ENCODE peak calls at places on chromosomes 6 and 20, in ten cellular contexts. N is cardiac muscle cell, W is heart right ventricle, K is GM12865, O is gastrocnemius medialis, M is spleen, V is choroid plexus epithelial cell, G is WTC11, E is transverse colon, C is GM06990. I is an unnamed sample.

GRCh38 chr6:113664909-113665308 is 192.2 kb upstream of the MARCKS start:
- DNase-seq in N (no peak), W (no peak), K (no peak), O (no peak), M (no peak), V (no peak), G (no peak), E (no peak), C (no peak), I (no peak)

GRCh38 chr6:106084106-106084963 is 1.8 kb upstream of the PRDM1 start:
- DNase-seq in N (peak; percentile 70), W (no peak), K (peak; percentile 91), O (peak; percentile 30), M (no peak), V (peak; percentile 88), G (peak; percentile 74), E (peak; percentile 52), C (peak; percentile 52), I (peak; percentile 29)

GRCh38 chr6:54990001-54990400 is 143.4 kb downstream of the FAM83B start:
- DNase-seq in N (no peak), W (no peak), K (no peak), O (no peak), M (no peak), V (no peak), G (no peak), E (no peak), C (no peak), I (no peak)

GRCh38 chr6:155351273-155352129 is 37.2 kb upstream of the TFB1M start:
- DNase-seq in N (no peak), W (no peak), K (peak; percentile 94), O (no peak), M (no peak), V (no peak), G (no peak), E (no peak), C (peak; percentile 84), I (no peak)

GRCh38 chr20:34037767-34038166 is 44.1 kb downstream of the RALY start:
- DNase-seq in N (no peak), W (no peak), K (no peak), O (no peak), M (no peak), V (peak; percentile 14), G (no peak), E (no peak), C (no peak), I (no peak)

GRCh38 chr20:13009682-13010406 is 1.1 kb downstream of the SPTLC3 start:
- DNase-seq in N (no peak), W (no peak), K (peak; percentile 77), O (no peak), M (no peak), V (peak; percentile 97), G (no peak), E (peak; percentile 30), C (peak; percentile 32), I (no peak)

GRCh38 chr20:24960302-24960801 is 11.3 kb downstream of the CST7 start:
- DNase-seq in N (no peak), W (no peak), K (no peak), O (no peak), M (peak; percentile 80), V (no peak), G (no peak), E (no peak), C (no peak), I (no peak)

GRCh38 chr20:10924628-10925266 is 250.9 kb upstream of the JAG1 start:
- DNase-seq in N (peak; percentile 57), W (no peak), K (no peak), O (no peak), M (no peak), V (peak; percentile 81), G (no peak), E (no peak), C (no peak), I (no peak)

GRCh38 chr20:32871622-32872160 is 13.0 kb downstream of the EFCAB8 start:
- DNase-seq in N (no peak), W (no peak), K (no peak), O (no peak), M (peak; percentile 48), V (no peak), G (no peak), E (no peak), C (no peak), I (no peak)

GRCh38 chr6:107114213-107114871 is 973 bp downstream of the BEND3 start:
- DNase-seq in N (peak; percentile 92), W (peak; percentile 92), K (peak; percentile 90), O (peak; percentile 83), M (peak; percentile 95), V (peak; percentile 90), G (peak; percentile 82), E (peak; percentile 89), C (peak; percentile 88), I (peak; percentile 57)
- TF ChIP-seq CTCF in N (peak; percentile 63), W (peak; percentile 77), K (peak; percentile 82), O (peak; percentile 97), M (peak; percentile 95), V (peak; percentile 49), G (peak; percentile 91), E (peak; percentile 84), C (peak; percentile 15), I (peak; percentile 62)

GRCh38 chr20:1178103-1178502 is 6.7 kb downstream of the TMEM74B start:
- DNase-seq in N (no peak), W (no peak), K (no peak), O (no peak), M (no peak), V (no peak), G (no peak), E (no peak), C (no peak), I (no peak)
- TF ChIP-seq CTCF in N (no peak), W (no peak), K (no peak), O (no peak), M (no peak), V (no peak), G (no peak), E (no peak), C (no peak), I (no peak)

GRCh38 chr6:111580826-111581505 is 24.7 kb downstream of the TRAF3IP2 start:
- DNase-seq in N (no peak), W (peak; percentile 26), K (no peak), O (peak; percentile 74), M (no peak), V (no peak), G (peak; percentile 34), E (no peak), C (no peak), I (no peak)
- TF ChIP-seq CTCF in N (no peak), W (no peak), K (no peak), O (no peak), M (no peak), V (peak; percentile 14), G (no peak), E (no peak), C (no peak), I (peak; percentile 49)

DNA sequence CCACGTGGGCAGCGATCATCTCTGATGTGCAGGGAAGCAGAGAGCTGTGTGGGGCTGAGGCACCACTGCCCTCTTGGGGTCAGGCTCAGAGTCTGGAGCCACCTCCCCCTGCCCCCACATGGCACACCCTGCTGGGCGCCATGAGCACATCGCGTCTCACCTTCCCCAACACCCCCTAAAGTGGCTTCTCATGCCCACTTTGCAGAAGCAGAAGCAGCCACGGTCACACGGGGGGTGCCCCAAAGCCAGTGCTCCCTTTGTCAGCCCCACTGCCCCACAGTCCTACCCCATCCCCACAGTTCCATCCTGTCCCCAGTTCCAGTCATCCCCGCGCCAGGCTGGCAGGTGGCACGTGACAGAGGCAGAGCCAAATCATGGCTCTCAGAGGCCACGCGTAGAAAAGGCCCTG is 19.5 kb downstream of the SDCBP2 start:
- DNase-seq in N (no peak), W (no peak), K (no peak), O (no peak), M (peak; percentile 63), V (no peak), G (peak; percentile 29), E (no peak), C (no peak), I (no peak)
- TF ChIP-seq CTCF in N (no peak), W (no peak), K (no peak), O (no peak), M (no peak), V (no peak), G (no peak), E (no peak), C (no peak), I (peak; percentile 2)

GRCh38 chr6:33752139-33753015 is 5.7 kb upstream of the IP6K3 start:
- DNase-seq in N (peak; percentile 44), W (no peak), K (peak; percentile 26), O (peak; percentile 53), M (no peak), V (no peak), G (no peak), E (peak; percentile 83), C (no peak), I (no peak)
- TF ChIP-seq CTCF in N (no peak), W (no peak), K (no peak), O (no peak), M (no peak), V (no peak), G (no peak), E (no peak), C (no peak), I (no peak)

DNA sequence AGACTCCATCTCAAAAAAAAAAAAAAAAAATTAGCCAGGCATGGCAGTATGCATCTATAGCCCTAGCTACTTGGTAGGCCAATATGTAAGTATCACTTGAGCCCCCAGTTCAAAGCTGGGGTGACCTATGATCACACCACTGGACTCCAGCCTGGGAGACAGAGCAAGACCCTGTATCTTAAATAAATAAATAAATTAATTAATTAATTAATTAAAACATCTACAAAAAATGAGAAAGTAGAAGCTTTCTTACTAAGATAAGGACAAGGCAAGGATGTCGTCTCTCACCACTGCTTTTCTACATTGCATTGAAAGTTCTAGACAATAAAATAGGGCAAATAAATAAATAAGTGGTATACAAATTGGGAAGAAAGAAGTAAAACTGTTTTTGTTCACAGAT is 134.3 kb upstream of the CARMIL1 start:
- DNase-seq in N (no peak), W (no peak), K (no peak), O (no peak), M (no peak), V (no peak), G (no peak), E (no peak), C (no peak), I (no peak)
- TF ChIP-seq CTCF in N (no peak), W (no peak), K (no peak), O (no peak), M (no peak), V (no peak), G (no peak), E (no peak), C (no peak), I (no peak)